ENCODE peak calls at places on chromosomes 16 and 17, in ten cellular contexts. Z is ACHN; L is OCI-LY7; M is amniotic stem cell; A is psoas muscle; N is RWPE1; I is aorta; W is CD8-positive, alpha-beta T cell; S is GM04503; B is cardiac fibroblast. J is an unnamed sample.

GRCh38 chr16:3214904-3215600 is 19.9 kb downstream of the ZNF200 start:
- DNase-seq in Z (no peak), L (peak; percentile 83), M (no peak), A (no peak), N (no peak), I (no peak), W (peak; percentile 65), S (no peak), B (no peak), J (no peak)

GRCh38 chr17:41415411-41415810 is 9.0 kb downstream of the KRT37 start:
- DNase-seq in Z (no peak), L (no peak), M (no peak), A (no peak), N (no peak), I (no peak), W (no peak), S (no peak), B (no peak), J (no peak)

GRCh38 chr16:3147046-3147756 is 12.4 kb downstream of the ZNF213 start:
- DNase-seq in Z (no peak), L (no peak), M (no peak), A (peak; percentile 15), N (no peak), I (peak; percentile 69), W (no peak), S (no peak), B (no peak), J (no peak)

GRCh38 chr17:4771519-4772234 is at the start of gene TM4SF5:
- DNase-seq in Z (no peak), L (no peak), M (no peak), A (no peak), N (no peak), I (no peak), W (no peak), S (no peak), B (no peak), J (no peak)

GRCh38 chr17:64384253-64385186 is 6.1 kb downstream of the PECAM1 start:
- DNase-seq in Z (peak; percentile 98), L (no peak), M (no peak), A (no peak), N (no peak), I (peak; percentile 38), W (no peak), S (no peak), B (no peak), J (peak; percentile 48)

GRCh38 chr16:3646348-3646920 is 8.1 kb upstream of the DNASE1 start:
- DNase-seq in Z (no peak), L (no peak), M (no peak), A (no peak), N (peak; percentile 62), I (peak; percentile 32), W (no peak), S (no peak), B (no peak), J (no peak)

GRCh38 chr17:28225271-28225670 is 93.7 kb upstream of the TMEM97 start:
- DNase-seq in Z (no peak), L (no peak), M (no peak), A (no peak), N (no peak), I (peak; percentile 51), W (no peak), S (no peak), B (no peak), J (no peak)

GRCh38 chr16:85738878-85739715 is 11.8 kb downstream of the C16orf74 start:
- DNase-seq in Z (no peak), L (no peak), M (no peak), A (no peak), N (no peak), I (no peak), W (no peak), S (no peak), B (no peak), J (no peak)

GRCh38 chr17:42109086-42109485 is 3.4 kb downstream of the DHX58 start:
- DNase-seq in Z (no peak), L (no peak), M (no peak), A (no peak), N (no peak), I (no peak), W (no peak), S (no peak), B (no peak), J (no peak)

GRCh38 chr17:64128787-64129514 is 993 bp downstream of the ERN1 start:
- DNase-seq in Z (peak; percentile 63), L (peak; percentile 47), M (no peak), A (peak; percentile 32), N (peak; percentile 37), I (no peak), W (no peak), S (no peak), B (peak; percentile 49), J (no peak)

GRCh38 chr17:8839410-8839935 is 28.0 kb downstream of the PIK3R6 start:
- DNase-seq in Z (no peak), L (no peak), M (no peak), A (no peak), N (no peak), I (no peak), W (peak; percentile 21), S (no peak), B (no peak), J (no peak)

GRCh38 chr16:2090819-2091721 is 43.3 kb downstream of the TSC2 start:
- DNase-seq in Z (peak; percentile 87), L (peak; percentile 57), M (no peak), A (peak; percentile 78), N (peak; percentile 60), I (no peak), W (no peak), S (no peak), B (peak; percentile 25), J (no peak)

GRCh38 chr17:49557204-49558024 is 18.3 kb upstream of the NXPH3 start:
- DNase-seq in Z (peak; percentile 70), L (peak; percentile 65), M (peak; percentile 21), A (no peak), N (no peak), I (peak; percentile 57), W (no peak), S (no peak), B (peak; percentile 67), J (no peak)

GRCh38 chr16:12798846-12799245 is 4.8 kb downstream of the CPPED1 start:
- DNase-seq in Z (no peak), L (no peak), M (no peak), A (no peak), N (no peak), I (no peak), W (no peak), S (no peak), B (peak; percentile 46), J (peak; percentile 64)